ENCODE peak calls at places on chromosomes 4 and X, in nine cellular contexts. One of them, this sample, is unnamed. For H3K36me3, the result is how much of the 10 kb centered on the place peaks cover.

GRCh38 chr4:18664051-18664450 is 642.5 kb upstream of the LCORL start:
- DNase-seq in fibroblast of lung: no peak
- DNase-seq in SJSA1: no peak
- DNase-seq in HCT116: no peak
- DNase-seq in kidney: no peak
- DNase-seq in tibial artery: no peak
- DNase-seq in cardiac muscle cell: no peak
- DNase-seq in MM.1S: no peak
- DNase-seq in CD8-positive, alpha-beta T cell: no peak
- DNase-seq in this sample: peak

GRCh38 chr4:66123195-66123594 is 452.9 kb upstream of the EPHA5 start:
- DNase-seq in SJSA1: no peak
- DNase-seq in MM.1S: no peak
- DNase-seq in fibroblast of lung: peak
- DNase-seq in HCT116: no peak
- DNase-seq in tibial artery: no peak
- DNase-seq in kidney: no peak
- DNase-seq in cardiac muscle cell: no peak
- DNase-seq in CD8-positive, alpha-beta T cell: no peak
- DNase-seq in this sample: no peak

GRCh38 chrX:41563881-41564280 is 116.7 kb downstream of the NYX start:
- DNase-seq in HCT116: no peak
- DNase-seq in kidney: no peak
- DNase-seq in tibial artery: no peak
- DNase-seq in cardiac muscle cell: no peak
- DNase-seq in MM.1S: no peak
- DNase-seq in SJSA1: no peak
- DNase-seq in CD8-positive, alpha-beta T cell: no peak
- DNase-seq in fibroblast of lung: peak
- DNase-seq in this sample: no peak

GRCh38 chr4:15373363-15373762 is 54.5 kb upstream of the C1QTNF7 start:
- DNase-seq in CD8-positive, alpha-beta T cell: no peak
- DNase-seq in MM.1S: no peak
- DNase-seq in fibroblast of lung: peak
- DNase-seq in cardiac muscle cell: no peak
- DNase-seq in tibial artery: peak
- DNase-seq in SJSA1: no peak
- DNase-seq in HCT116: no peak
- DNase-seq in kidney: no peak
- DNase-seq in this sample: no peak

GRCh38 chrX:10620121-10620699 is at the start of gene MID1:
- DNase-seq in fibroblast of lung: peak
- DNase-seq in tibial artery: peak
- DNase-seq in kidney: peak
- DNase-seq in SJSA1: peak
- DNase-seq in CD8-positive, alpha-beta T cell: peak
- DNase-seq in MM.1S: peak
- DNase-seq in cardiac muscle cell: peak
- DNase-seq in HCT116: peak
- DNase-seq in this sample: no peak

GRCh38 chr4:36280555-36280954 is 861 bp upstream of the DTHD1 start:
- DNase-seq in kidney: no peak
- DNase-seq in HCT116: no peak
- DNase-seq in SJSA1: no peak
- DNase-seq in tibial artery: no peak
- DNase-seq in fibroblast of lung: peak
- DNase-seq in CD8-positive, alpha-beta T cell: no peak
- DNase-seq in MM.1S: no peak
- DNase-seq in cardiac muscle cell: peak
- DNase-seq in this sample: no peak

GRCh38 chr4:48105230-48105629 is 28.8 kb downstream of the TXK start:
- DNase-seq in MM.1S: no peak
- DNase-seq in fibroblast of lung: no peak
- DNase-seq in HCT116: no peak
- DNase-seq in CD8-positive, alpha-beta T cell: no peak
- DNase-seq in tibial artery: no peak
- DNase-seq in SJSA1: no peak
- DNase-seq in cardiac muscle cell: no peak
- DNase-seq in kidney: no peak
- DNase-seq in this sample: no peak

GRCh38 chr4:48813984-48814383 is 16.9 kb upstream of the OCIAD1 start:
- DNase-seq in kidney: no peak
- DNase-seq in fibroblast of lung: no peak
- DNase-seq in HCT116: no peak
- DNase-seq in CD8-positive, alpha-beta T cell: no peak
- DNase-seq in SJSA1: no peak
- DNase-seq in cardiac muscle cell: no peak
- DNase-seq in MM.1S: peak
- DNase-seq in tibial artery: no peak
- DNase-seq in this sample: no peak

GRCh38 chrX:23012162-23012561 is 12.4 kb downstream of the DDX53 start:
- DNase-seq in kidney: no peak
- DNase-seq in fibroblast of lung: no peak
- DNase-seq in HCT116: no peak
- DNase-seq in cardiac muscle cell: peak
- DNase-seq in tibial artery: no peak
- DNase-seq in MM.1S: no peak
- DNase-seq in SJSA1: no peak
- DNase-seq in CD8-positive, alpha-beta T cell: no peak
- DNase-seq in this sample: no peak

DNA sequence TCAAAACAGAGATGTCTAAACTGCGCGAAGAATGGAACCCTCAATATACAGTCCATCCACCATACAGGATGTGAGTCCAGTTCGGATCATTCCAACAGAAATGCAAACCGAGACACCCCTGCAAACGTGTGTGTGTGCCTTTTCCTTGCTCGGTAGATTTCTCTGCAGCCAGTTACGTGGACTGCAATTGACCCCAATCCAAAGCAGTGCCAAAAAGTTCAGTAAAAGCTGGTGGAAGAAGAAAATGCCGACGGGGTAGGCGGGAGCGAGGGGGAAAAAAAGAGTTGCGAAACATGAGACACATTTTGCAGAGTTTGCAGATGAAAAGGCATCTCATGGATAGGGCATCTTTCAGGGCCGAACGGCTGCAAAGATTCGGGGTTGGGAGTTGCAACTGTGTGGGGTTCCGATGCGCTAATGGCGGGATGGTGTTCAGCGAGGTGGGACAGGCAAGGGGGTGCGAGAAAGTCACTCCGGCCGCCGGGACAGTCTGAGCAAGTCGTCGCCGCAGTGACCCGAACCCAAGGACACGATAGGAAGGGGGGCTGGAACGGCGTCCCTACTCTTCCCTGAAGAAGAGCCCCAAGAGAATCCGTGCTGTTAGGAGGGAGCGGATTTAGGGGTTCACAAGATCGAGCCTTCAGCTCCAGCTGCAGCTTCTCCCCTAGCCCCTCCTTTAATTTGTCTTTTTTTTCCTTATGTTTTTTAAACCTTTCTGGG is 3.8 kb downstream of the PHOX2B start:
- DNase-seq in HCT116: no peak
- DNase-seq in tibial artery: no peak
- DNase-seq in CD8-positive, alpha-beta T cell: no peak
- DNase-seq in cardiac muscle cell: no peak
- DNase-seq in fibroblast of lung: no peak
- DNase-seq in MM.1S: no peak
- DNase-seq in kidney: peak
- DNase-seq in SJSA1: no peak
- DNase-seq in this sample: no peak
- H3K27ac ChIP-seq in HCT116: no peak
- H3K27ac ChIP-seq in tibial artery: no peak
- H3K27ac ChIP-seq in CD8-positive, alpha-beta T cell: no peak
- H3K27ac ChIP-seq in cardiac muscle cell: no peak
- H3K27ac ChIP-seq in fibroblast of lung: no peak
- H3K27ac ChIP-seq in MM.1S: no peak
- H3K27ac ChIP-seq in kidney: no peak
- H3K27ac ChIP-seq in SJSA1: no peak
- H3K27ac ChIP-seq in this sample: no peak

DNA sequence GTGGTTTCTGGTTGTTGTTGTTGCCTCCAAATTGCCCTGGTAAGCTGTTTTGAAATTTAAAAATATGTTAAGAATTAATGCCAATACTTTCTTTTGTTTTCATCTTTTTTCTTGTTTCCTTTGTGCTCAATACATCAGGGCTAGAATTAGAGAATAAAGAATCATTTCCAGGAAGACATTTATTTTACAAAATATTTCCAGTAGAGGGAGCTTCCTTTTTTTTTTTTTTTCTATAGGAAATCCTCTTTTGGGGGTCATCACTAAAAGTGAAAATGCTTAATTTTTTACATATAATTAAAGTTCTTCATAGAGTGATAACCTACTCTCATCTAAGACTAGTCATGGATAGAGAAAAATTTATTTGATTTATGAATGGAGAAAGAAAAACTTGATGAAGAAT is 2.4 kb downstream of the GLRA3 start:
- DNase-seq in MM.1S: no peak
- DNase-seq in kidney: no peak
- DNase-seq in cardiac muscle cell: no peak
- DNase-seq in SJSA1: no peak
- DNase-seq in HCT116: no peak
- DNase-seq in tibial artery: no peak
- DNase-seq in CD8-positive, alpha-beta T cell: no peak
- DNase-seq in fibroblast of lung: no peak
- DNase-seq in this sample: no peak
- H3K4me3 ChIP-seq in MM.1S: no peak
- H3K4me3 ChIP-seq in kidney: no peak
- H3K4me3 ChIP-seq in cardiac muscle cell: no peak
- H3K4me3 ChIP-seq in SJSA1: no peak
- H3K4me3 ChIP-seq in HCT116: no peak
- H3K4me3 ChIP-seq in tibial artery: no peak
- H3K4me3 ChIP-seq in CD8-positive, alpha-beta T cell: no peak
- H3K4me3 ChIP-seq in fibroblast of lung: no peak
- H3K4me3 ChIP-seq in this sample: no peak

DNA sequence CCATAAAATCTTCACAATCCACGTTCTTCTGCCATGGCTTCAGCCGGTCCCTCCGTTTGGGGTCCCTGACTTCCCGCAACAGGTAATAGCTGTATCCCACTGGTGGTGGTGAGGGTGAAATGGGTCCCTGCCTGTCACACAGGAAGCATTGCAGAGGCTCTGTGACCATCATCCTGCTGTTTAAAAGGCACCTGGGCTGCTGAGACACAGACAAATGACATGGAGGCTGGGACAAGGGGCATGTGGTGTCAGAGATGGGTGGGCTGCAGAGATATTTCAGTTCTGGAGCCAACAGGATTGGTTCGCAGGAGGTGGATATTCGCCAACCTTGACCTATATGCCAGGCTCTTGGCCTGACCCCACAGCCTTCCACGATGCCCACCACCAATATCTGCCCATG is 82.1 kb downstream of the JAKMIP1 start:
- DNase-seq in MM.1S: no peak
- DNase-seq in fibroblast of lung: no peak
- DNase-seq in SJSA1: no peak
- DNase-seq in HCT116: no peak
- DNase-seq in tibial artery: peak
- DNase-seq in CD8-positive, alpha-beta T cell: no peak
- DNase-seq in kidney: no peak
- DNase-seq in cardiac muscle cell: no peak
- DNase-seq in this sample: no peak
- H3K36me3 ChIP-seq in MM.1S: under half
- H3K36me3 ChIP-seq in fibroblast of lung: under half
- H3K36me3 ChIP-seq in SJSA1: under half
- H3K36me3 ChIP-seq in HCT116: under half
- H3K36me3 ChIP-seq in tibial artery: under half
- H3K36me3 ChIP-seq in CD8-positive, alpha-beta T cell: under half
- H3K36me3 ChIP-seq in kidney: under half
- H3K36me3 ChIP-seq in cardiac muscle cell: under half
- H3K36me3 ChIP-seq in this sample: under half

GRCh38 chr4:94650129-94650495 is 107.6 kb upstream of the BMPR1B start:
- DNase-seq in CD8-positive, alpha-beta T cell: no peak
- DNase-seq in kidney: no peak
- DNase-seq in SJSA1: no peak
- DNase-seq in cardiac muscle cell: no peak
- DNase-seq in tibial artery: no peak
- DNase-seq in MM.1S: no peak
- DNase-seq in HCT116: no peak
- DNase-seq in fibroblast of lung: no peak
- DNase-seq in this sample: no peak
- H3K27ac ChIP-seq in CD8-positive, alpha-beta T cell: no peak
- H3K27ac ChIP-seq in kidney: no peak
- H3K27ac ChIP-seq in SJSA1: no peak
- H3K27ac ChIP-seq in cardiac muscle cell: peak
- H3K27ac ChIP-seq in tibial artery: peak
- H3K27ac ChIP-seq in MM.1S: no peak
- H3K27ac ChIP-seq in HCT116: no peak
- H3K27ac ChIP-seq in fibroblast of lung: no peak
- H3K27ac ChIP-seq in this sample: no peak

DNA sequence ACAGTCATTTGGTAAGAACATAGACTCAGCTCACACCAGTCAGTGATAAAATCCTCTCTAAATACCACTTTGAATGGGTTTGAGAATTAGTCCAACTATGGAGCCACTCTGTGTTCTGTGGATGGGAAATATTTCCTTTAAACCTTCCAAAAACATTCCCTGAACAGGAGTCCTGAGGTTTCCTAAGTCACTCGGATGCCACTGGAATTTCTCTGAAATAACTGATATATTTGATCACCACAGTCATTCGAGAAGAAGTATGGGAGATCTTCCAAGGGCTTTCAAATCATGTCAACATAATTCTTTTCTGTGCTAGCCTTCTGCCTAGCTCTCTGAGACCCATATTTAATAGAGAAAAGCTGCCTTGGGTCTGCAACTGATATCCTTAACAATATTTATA is 958.6 kb downstream of the STIM2 start:
- DNase-seq in tibial artery: no peak
- DNase-seq in cardiac muscle cell: no peak
- DNase-seq in MM.1S: no peak
- DNase-seq in SJSA1: no peak
- DNase-seq in CD8-positive, alpha-beta T cell: no peak
- DNase-seq in fibroblast of lung: peak
- DNase-seq in HCT116: no peak
- DNase-seq in kidney: no peak
- DNase-seq in this sample: no peak
- H3K4me3 ChIP-seq in tibial artery: no peak
- H3K4me3 ChIP-seq in cardiac muscle cell: no peak
- H3K4me3 ChIP-seq in MM.1S: no peak
- H3K4me3 ChIP-seq in SJSA1: no peak
- H3K4me3 ChIP-seq in CD8-positive, alpha-beta T cell: no peak
- H3K4me3 ChIP-seq in fibroblast of lung: no peak
- H3K4me3 ChIP-seq in HCT116: no peak
- H3K4me3 ChIP-seq in kidney: no peak
- H3K4me3 ChIP-seq in this sample: no peak

GRCh38 chr4:139668036-139668435 is 2.4 kb downstream of the MGST2 start:
- DNase-seq in SJSA1: no peak
- DNase-seq in MM.1S: no peak
- DNase-seq in fibroblast of lung: no peak
- DNase-seq in CD8-positive, alpha-beta T cell: no peak
- DNase-seq in kidney: no peak
- DNase-seq in HCT116: no peak
- DNase-seq in tibial artery: no peak
- DNase-seq in cardiac muscle cell: no peak
- DNase-seq in this sample: no peak
- H3K36me3 ChIP-seq in SJSA1: under half
- H3K36me3 ChIP-seq in MM.1S: under half
- H3K36me3 ChIP-seq in fibroblast of lung: under half
- H3K36me3 ChIP-seq in CD8-positive, alpha-beta T cell: under half
- H3K36me3 ChIP-seq in kidney: under half
- H3K36me3 ChIP-seq in HCT116: under half
- H3K36me3 ChIP-seq in tibial artery: under half
- H3K36me3 ChIP-seq in cardiac muscle cell: under half
- H3K36me3 ChIP-seq in this sample: under half

GRCh38 chrX:97704881-97705280 is 821.2 kb downstream of the RPA4 start:
- DNase-seq in kidney: no peak
- DNase-seq in CD8-positive, alpha-beta T cell: no peak
- DNase-seq in tibial artery: no peak
- DNase-seq in MM.1S: no peak
- DNase-seq in cardiac muscle cell: no peak
- DNase-seq in HCT116: no peak
- DNase-seq in fibroblast of lung: no peak
- DNase-seq in SJSA1: no peak
- DNase-seq in this sample: no peak
- H3K27ac ChIP-seq in kidney: no peak
- H3K27ac ChIP-seq in CD8-positive, alpha-beta T cell: no peak
- H3K27ac ChIP-seq in tibial artery: no peak
- H3K27ac ChIP-seq in MM.1S: no peak
- H3K27ac ChIP-seq in cardiac muscle cell: no peak
- H3K27ac ChIP-seq in HCT116: no peak
- H3K27ac ChIP-seq in fibroblast of lung: no peak
- H3K27ac ChIP-seq in SJSA1: no peak
- H3K27ac ChIP-seq in this sample: no peak

This sample was measured in CD4-positive, alpha-beta memory T cell.